ENCODE peak calls at places on chromosome 3, in six cellular contexts. One of them, this sample, is unnamed.

GRCh38 chr3:123070471-123070870 is 3.6 kb downstream of the PDIA5 start:
- DNase-seq in cardiac fibroblast: no peak
- DNase-seq in Peyer's patch: no peak
- DNase-seq in putamen: no peak
- DNase-seq in RKO: no peak
- DNase-seq in AG08395: no peak
- DNase-seq in this sample: no peak

GRCh38 chr3:24181256-24181655 is 236.2 kb downstream of the NR1D2 start:
- DNase-seq in AG08395: no peak
- DNase-seq in Peyer's patch: no peak
- DNase-seq in cardiac fibroblast: no peak
- DNase-seq in RKO: no peak
- DNase-seq in putamen: no peak
- DNase-seq in this sample: no peak

GRCh38 chr3:184654375-184654774 is 57.5 kb downstream of the MAGEF1 start:
- DNase-seq in cardiac fibroblast: no peak
- DNase-seq in putamen: no peak
- DNase-seq in RKO: no peak
- DNase-seq in Peyer's patch: no peak
- DNase-seq in AG08395: no peak
- DNase-seq in this sample: no peak

GRCh38 chr3:116198087-116198486 is 247.2 kb downstream of the LSAMP start:
- DNase-seq in RKO: no peak
- DNase-seq in Peyer's patch: no peak
- DNase-seq in putamen: no peak
- DNase-seq in cardiac fibroblast: no peak
- DNase-seq in AG08395: no peak
- DNase-seq in this sample: no peak

GRCh38 chr3:48503406-48504050 is 446 bp downstream of the SHISA5 start:
- DNase-seq in putamen: no peak
- DNase-seq in cardiac fibroblast: peak
- DNase-seq in RKO: no peak
- DNase-seq in AG08395: peak
- DNase-seq in Peyer's patch: peak
- DNase-seq in this sample: peak

GRCh38 chr3:133591271-133591742 is 17.8 kb downstream of the CDV3 start:
- DNase-seq in AG08395: peak
- DNase-seq in putamen: no peak
- DNase-seq in Peyer's patch: no peak
- DNase-seq in RKO: peak
- DNase-seq in cardiac fibroblast: peak
- DNase-seq in this sample: peak

GRCh38 chr3:129016366-129016724 is 15.2 kb downstream of the EFCC1 start:
- DNase-seq in AG08395: no peak
- DNase-seq in cardiac fibroblast: no peak
- DNase-seq in RKO: no peak
- DNase-seq in putamen: no peak
- DNase-seq in Peyer's patch: peak
- DNase-seq in this sample: peak

GRCh38 chr3:42012935-42013651 is 51.2 kb upstream of the ULK4 start:
- DNase-seq in AG08395: peak
- DNase-seq in cardiac fibroblast: peak
- DNase-seq in Peyer's patch: peak
- DNase-seq in RKO: peak
- DNase-seq in putamen: peak
- DNase-seq in this sample: peak

GRCh38 chr3:126509565-126510322 is 7.8 kb downstream of the UROC1 start:
- DNase-seq in Peyer's patch: no peak
- DNase-seq in cardiac fibroblast: no peak
- DNase-seq in RKO: no peak
- DNase-seq in AG08395: no peak
- DNase-seq in putamen: no peak
- DNase-seq in this sample: peak

GRCh38 chr3:52310861-52311566 is 5.1 kb upstream of the DNAH1 start:
- DNase-seq in cardiac fibroblast: no peak
- DNase-seq in AG08395: no peak
- DNase-seq in putamen: no peak
- DNase-seq in RKO: no peak
- DNase-seq in Peyer's patch: peak
- DNase-seq in this sample: no peak

GRCh38 chr3:36434682-36435426 is 54.5 kb downstream of the STAC start:
- DNase-seq in putamen: no peak
- DNase-seq in RKO: no peak
- DNase-seq in AG08395: peak
- DNase-seq in cardiac fibroblast: peak
- DNase-seq in Peyer's patch: no peak
- DNase-seq in this sample: peak

This sample was measured in epithelial cell of esophagus.